ENCODE peak calls at places on chromosomes 3 and 15, in ten cellular contexts. One of them, this sample, is unnamed.

GRCh38 chr3:96863129-96863740 is 48.8 kb downstream of the EPHA6 start:
- DNase-seq in upper lobe of right lung: no peak
- DNase-seq in NCI-H1105 treated with DMSO at 0.1 percent for 48 hours: peak
- DNase-seq in fibroblast of the conjunctiva: peak
- DNase-seq in 8988T: no peak
- DNase-seq in T-helper 17 cell: no peak
- DNase-seq in stimulated activated CD8-positive, alpha-beta memory T cell treated with anti-CD3 and anti-CD28 coated beads, Interleukin-4, amount 100 ng/mL, for 24 hours: no peak
- DNase-seq in Caki2: peak
- DNase-seq in GM20000: peak
- DNase-seq in aorta: no peak
- DNase-seq in this sample: no peak

GRCh38 chr3:133792171-133792763 is 13.3 kb upstream of the SRPRB start:
- DNase-seq in upper lobe of right lung: no peak
- DNase-seq in NCI-H1105 treated with DMSO at 0.1 percent for 48 hours: no peak
- DNase-seq in fibroblast of the conjunctiva: no peak
- DNase-seq in 8988T: no peak
- DNase-seq in T-helper 17 cell: no peak
- DNase-seq in stimulated activated CD8-positive, alpha-beta memory T cell treated with anti-CD3 and anti-CD28 coated beads, Interleukin-4, amount 100 ng/mL, for 24 hours: no peak
- DNase-seq in Caki2: peak
- DNase-seq in GM20000: no peak
- DNase-seq in aorta: no peak
- DNase-seq in this sample: no peak

GRCh38 chr3:58356054-58356453 is 23.4 kb downstream of the PXK start:
- DNase-seq in upper lobe of right lung: no peak
- DNase-seq in NCI-H1105 treated with DMSO at 0.1 percent for 48 hours: no peak
- DNase-seq in fibroblast of the conjunctiva: no peak
- DNase-seq in 8988T: no peak
- DNase-seq in T-helper 17 cell: no peak
- DNase-seq in stimulated activated CD8-positive, alpha-beta memory T cell treated with anti-CD3 and anti-CD28 coated beads, Interleukin-4, amount 100 ng/mL, for 24 hours: no peak
- DNase-seq in Caki2: no peak
- DNase-seq in GM20000: no peak
- DNase-seq in aorta: no peak
- DNase-seq in this sample: no peak

GRCh38 chr3:152472606-152472954 is 203.9 kb downstream of the MBNL1 start:
- DNase-seq in upper lobe of right lung: no peak
- DNase-seq in NCI-H1105 treated with DMSO at 0.1 percent for 48 hours: no peak
- DNase-seq in fibroblast of the conjunctiva: no peak
- DNase-seq in 8988T: no peak
- DNase-seq in T-helper 17 cell: no peak
- DNase-seq in stimulated activated CD8-positive, alpha-beta memory T cell treated with anti-CD3 and anti-CD28 coated beads, Interleukin-4, amount 100 ng/mL, for 24 hours: no peak
- DNase-seq in Caki2: no peak
- DNase-seq in GM20000: no peak
- DNase-seq in aorta: no peak
- DNase-seq in this sample: no peak

GRCh38 chr15:32851619-32852416 is 134.0 kb downstream of the GREM1 start:
- DNase-seq in upper lobe of right lung: no peak
- DNase-seq in NCI-H1105 treated with DMSO at 0.1 percent for 48 hours: no peak
- DNase-seq in fibroblast of the conjunctiva: no peak
- DNase-seq in 8988T: no peak
- DNase-seq in T-helper 17 cell: no peak
- DNase-seq in stimulated activated CD8-positive, alpha-beta memory T cell treated with anti-CD3 and anti-CD28 coated beads, Interleukin-4, amount 100 ng/mL, for 24 hours: no peak
- DNase-seq in Caki2: no peak
- DNase-seq in GM20000: no peak
- DNase-seq in aorta: no peak
- DNase-seq in this sample: no peak

GRCh38 chr3:167691366-167691765 is 37.6 kb upstream of the WDR49 start:
- DNase-seq in upper lobe of right lung: no peak
- DNase-seq in NCI-H1105 treated with DMSO at 0.1 percent for 48 hours: no peak
- DNase-seq in fibroblast of the conjunctiva: no peak
- DNase-seq in 8988T: no peak
- DNase-seq in T-helper 17 cell: no peak
- DNase-seq in stimulated activated CD8-positive, alpha-beta memory T cell treated with anti-CD3 and anti-CD28 coated beads, Interleukin-4, amount 100 ng/mL, for 24 hours: no peak
- DNase-seq in Caki2: no peak
- DNase-seq in GM20000: peak
- DNase-seq in aorta: no peak
- DNase-seq in this sample: no peak

GRCh38 chr3:2735392-2735894 is 374.7 kb downstream of the IL5RA start:
- DNase-seq in upper lobe of right lung: no peak
- DNase-seq in NCI-H1105 treated with DMSO at 0.1 percent for 48 hours: no peak
- DNase-seq in fibroblast of the conjunctiva: no peak
- DNase-seq in 8988T: no peak
- DNase-seq in T-helper 17 cell: no peak
- DNase-seq in stimulated activated CD8-positive, alpha-beta memory T cell treated with anti-CD3 and anti-CD28 coated beads, Interleukin-4, amount 100 ng/mL, for 24 hours: no peak
- DNase-seq in Caki2: no peak
- DNase-seq in GM20000: no peak
- DNase-seq in aorta: no peak
- DNase-seq in this sample: no peak

GRCh38 chr15:39592500-39592899 is 11.6 kb downstream of the THBS1 start:
- DNase-seq in upper lobe of right lung: no peak
- DNase-seq in NCI-H1105 treated with DMSO at 0.1 percent for 48 hours: no peak
- DNase-seq in fibroblast of the conjunctiva: no peak
- DNase-seq in 8988T: no peak
- DNase-seq in T-helper 17 cell: no peak
- DNase-seq in stimulated activated CD8-positive, alpha-beta memory T cell treated with anti-CD3 and anti-CD28 coated beads, Interleukin-4, amount 100 ng/mL, for 24 hours: no peak
- DNase-seq in Caki2: no peak
- DNase-seq in GM20000: no peak
- DNase-seq in aorta: no peak
- DNase-seq in this sample: no peak

GRCh38 chr3:53818221-53819162 is 27.7 kb downstream of the CHDH start:
- DNase-seq in upper lobe of right lung: peak
- DNase-seq in NCI-H1105 treated with DMSO at 0.1 percent for 48 hours: no peak
- DNase-seq in fibroblast of the conjunctiva: no peak
- DNase-seq in 8988T: no peak
- DNase-seq in T-helper 17 cell: no peak
- DNase-seq in stimulated activated CD8-positive, alpha-beta memory T cell treated with anti-CD3 and anti-CD28 coated beads, Interleukin-4, amount 100 ng/mL, for 24 hours: no peak
- DNase-seq in Caki2: no peak
- DNase-seq in GM20000: no peak
- DNase-seq in aorta: peak
- DNase-seq in this sample: no peak

GRCh38 chr3:143121240-143122088 is 1.9 kb downstream of the CHST2 start:
- DNase-seq in upper lobe of right lung: peak
- DNase-seq in NCI-H1105 treated with DMSO at 0.1 percent for 48 hours: no peak
- DNase-seq in fibroblast of the conjunctiva: peak
- DNase-seq in 8988T: peak
- DNase-seq in T-helper 17 cell: peak
- DNase-seq in stimulated activated CD8-positive, alpha-beta memory T cell treated with anti-CD3 and anti-CD28 coated beads, Interleukin-4, amount 100 ng/mL, for 24 hours: peak
- DNase-seq in Caki2: no peak
- DNase-seq in GM20000: peak
- DNase-seq in aorta: peak
- DNase-seq in this sample: no peak

This sample was measured in HuH-7.5.